ENCODE peak calls at places on chromosome 6, in four cellular contexts. J, Y, U and K are unnamed samples. For H3K9me3, the result is how much of the 10 kb centered on the place peaks cover.

GRCh38 chr6:32047855-32048766 is 9.9 kb downstream of the CYP21A2 start:
- DNase-seq in J (peak), Y (peak), U (no peak), K (no peak)

GRCh38 chr6:4049246-4049645 is 29.7 kb downstream of the FAM217A start:
- DNase-seq in J (no peak), Y (no peak), U (no peak), K (no peak)

GRCh38 chr6:143498428-143498827 is 13.1 kb downstream of the FUCA2 start:
- DNase-seq in J (no peak), Y (no peak), U (no peak), K (no peak)

GRCh38 chr6:3311798-3312197 is 53.1 kb downstream of the PSMG4 start:
- DNase-seq in J (no peak), Y (no peak), U (no peak), K (no peak)

GRCh38 chr6:98927534-98927933 is 20.2 kb downstream of the FBXL4 start:
- DNase-seq in J (no peak), Y (peak), U (no peak), K (no peak)

GRCh38 chr6:6930223-6930880 is 177.4 kb upstream of the RREB1 start:
- DNase-seq in J (no peak), Y (no peak), U (no peak), K (no peak)

GRCh38 chr6:129498950-129499870 is 210.8 kb downstream of the ARHGAP18 start:
- DNase-seq in J (no peak), Y (peak), U (no peak), K (peak)

GRCh38 chr6:127582777-127583462 is 5.9 kb downstream of the C6orf58 start:
- DNase-seq in J (no peak), Y (peak), U (no peak), K (no peak)

GRCh38 chr6:31074406-31074805 is 38.0 kb downstream of the C6orf15 start:
- DNase-seq in J (no peak), Y (no peak), U (no peak), K (no peak)

DNA sequence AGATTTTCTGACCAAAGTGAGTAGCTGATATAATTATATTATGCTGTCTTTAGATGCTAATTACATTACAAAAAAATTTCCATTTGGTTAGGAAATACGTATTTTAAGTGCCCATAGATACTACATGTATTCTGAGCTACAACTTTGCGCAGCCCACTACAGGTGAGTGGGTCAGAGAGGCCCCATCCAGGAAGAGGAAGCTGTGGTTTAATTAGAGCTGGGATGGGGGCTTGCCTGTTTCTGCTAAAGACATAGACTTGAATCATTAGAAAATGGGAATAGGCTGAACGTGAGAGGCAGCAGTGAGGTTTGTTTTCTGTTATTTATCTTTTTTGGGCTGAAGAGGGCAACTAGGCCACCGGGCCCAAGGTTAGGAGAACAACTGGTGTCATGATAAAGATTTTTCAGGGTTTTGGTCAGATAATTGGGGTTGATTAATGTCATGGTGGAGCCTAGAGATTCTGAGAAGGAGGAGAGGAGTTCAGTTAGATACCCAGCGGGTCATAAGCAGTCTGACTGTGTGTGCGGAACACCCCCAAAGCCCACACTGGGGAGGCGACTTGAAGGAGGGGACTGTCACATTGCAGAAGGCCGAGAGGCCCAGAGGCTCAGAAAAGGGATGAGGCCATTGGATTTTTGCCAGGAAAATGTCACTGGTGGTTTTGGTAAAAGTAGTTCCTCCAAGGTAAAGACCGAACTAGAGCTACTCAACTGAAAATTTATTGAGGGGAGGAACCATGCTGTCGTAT is 14.6 kb upstream of the IRF4 start:
- DNase-seq in J (no peak), Y (no peak), U (no peak), K (no peak)
- H3K9me3 ChIP-seq in J (under half), Y (under half), U (under half), K (under half)

DNA sequence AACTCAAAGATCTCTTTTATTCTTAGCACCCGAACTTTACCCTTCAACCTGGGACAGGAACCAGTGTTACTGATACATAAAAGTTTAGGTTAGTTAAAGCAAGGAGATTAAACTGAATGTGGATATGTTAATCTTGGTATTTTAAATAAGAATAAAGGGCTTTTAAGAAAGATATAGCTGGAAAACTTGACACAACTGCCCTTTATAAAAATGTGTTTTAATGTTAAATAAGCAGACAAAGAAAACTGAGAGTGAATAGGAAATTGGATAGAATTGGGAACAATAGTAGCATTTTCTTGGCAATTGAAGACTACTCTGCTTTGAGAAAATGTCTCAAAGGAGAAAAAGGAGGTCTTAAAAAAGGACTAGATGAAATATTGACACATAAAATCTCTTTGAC is 45.9 kb upstream of the CRISP1 start:
- DNase-seq in J (no peak), Y (no peak), U (no peak), K (no peak)
- H3K4me3 ChIP-seq in J (no peak), Y (no peak), U (no peak), K (no peak)

DNA sequence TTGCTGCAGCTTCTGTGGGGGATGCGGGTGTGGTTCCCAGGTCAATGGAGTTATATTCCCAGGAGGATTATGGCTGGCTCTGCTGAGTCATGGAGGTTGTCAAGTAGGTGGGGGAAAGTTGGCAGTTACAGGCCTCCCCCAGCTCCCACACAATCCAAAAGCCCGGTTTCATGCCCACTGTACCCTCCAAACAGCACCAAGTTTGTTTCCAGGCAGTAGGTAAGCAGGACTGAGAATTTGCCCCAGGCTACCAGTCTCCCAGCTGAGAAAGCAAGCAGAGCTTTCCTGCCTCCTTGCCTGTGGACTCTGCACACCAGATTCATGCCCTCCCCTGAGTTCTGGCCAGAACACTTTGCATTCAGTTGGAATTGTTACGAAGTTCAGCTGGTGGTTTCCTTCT is 578.2 kb downstream of the MEI4 start:
- DNase-seq in J (no peak), Y (no peak), U (no peak), K (no peak)
- TF ChIP-seq SUZ12 in J (no peak), Y (no peak), U (no peak), K (no peak)

DNA sequence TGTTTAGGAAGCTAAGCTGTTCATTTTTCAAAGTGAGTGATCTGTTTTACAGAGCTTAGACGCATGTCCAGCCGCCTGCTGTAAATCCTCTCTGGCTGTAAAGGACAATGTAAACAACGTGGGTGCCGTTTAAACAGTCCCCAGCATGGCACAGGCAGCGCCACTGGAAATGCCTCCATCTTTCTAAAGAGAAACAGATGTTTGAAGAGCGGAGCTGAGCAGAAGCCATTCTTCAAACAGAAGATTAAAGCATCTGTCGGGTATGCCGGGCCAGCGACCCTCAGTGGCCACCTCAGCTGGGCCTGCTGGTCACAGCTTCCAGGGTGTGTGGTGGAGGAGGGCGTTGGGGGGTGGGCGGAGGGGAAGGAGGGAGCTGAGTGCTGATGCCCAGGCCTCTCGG is 138.6 kb downstream of the ERMARD start:
- DNase-seq in J (no peak), Y (no peak), U (no peak), K (no peak)
- H3K9me3 ChIP-seq in J (under half), Y (under half), U (under half), K (under half)

DNA sequence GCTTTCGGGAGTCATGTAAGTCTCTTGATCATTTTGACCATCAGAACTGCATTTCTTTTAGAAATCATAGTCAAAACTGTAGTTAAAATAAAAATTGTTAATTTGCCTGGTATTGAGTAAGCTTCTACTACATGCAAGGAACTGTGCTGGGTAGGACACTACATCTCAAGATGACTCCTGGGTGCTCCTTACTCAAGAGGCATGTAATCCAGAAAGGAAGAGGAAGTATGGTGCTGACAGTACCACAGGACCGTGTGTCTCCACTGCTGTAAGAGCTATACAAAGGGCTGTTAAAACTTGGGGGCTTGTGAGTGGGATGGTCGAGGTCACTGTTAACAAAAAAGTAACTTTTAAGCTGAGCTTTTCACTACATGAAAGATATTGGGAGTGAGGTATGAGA is 508.3 kb upstream of the SOX4 start:
- DNase-seq in J (no peak), Y (no peak), U (no peak), K (no peak)
- H3K4me3 ChIP-seq in J (no peak), Y (no peak), U (no peak), K (no peak)